ENCODE peak calls at places on chromosomes 7 and 10, in ten cellular contexts. Y, E, V, C, Q, K, P, W, A and G are unnamed samples.

GRCh38 chr7:151798851-151799428 is 78.0 kb downstream of the PRKAG2 start:
- DNase-seq in Y (no peak), E (no peak), V (no peak), C (no peak), Q (no peak), K (peak; percentile 19), P (no peak), W (no peak), A (no peak), G (no peak)

GRCh38 chr10:10824611-10825148 is 193.0 kb upstream of the CELF2 start:
- DNase-seq in Y (peak; percentile 58), E (no peak), V (no peak), C (no peak), Q (no peak), K (peak; percentile 90), P (no peak), W (no peak), A (peak; percentile 93), G (no peak)

GRCh38 chr10:97686301-97686961 is 610 bp downstream of the AVPI1 start:
- DNase-seq in Y (no peak), E (no peak), V (no peak), C (no peak), Q (peak; percentile 54), K (peak; percentile 23), P (peak; percentile 37), W (no peak), A (no peak), G (no peak)

GRCh38 chr10:12214763-12215218 is 18.8 kb downstream of the CDC123 start:
- DNase-seq in Y (peak; percentile 68), E (peak; percentile 61), V (no peak), C (peak; percentile 73), Q (peak; percentile 76), K (peak; percentile 81), P (peak; percentile 56), W (peak; percentile 40), A (peak; percentile 64), G (peak; percentile 13)

GRCh38 chr7:66380285-66380888 is 175.3 kb downstream of the TPST1 start:
- DNase-seq in Y (peak; percentile 55), E (no peak), V (no peak), C (no peak), Q (no peak), K (peak; percentile 74), P (no peak), W (no peak), A (peak; percentile 47), G (peak; percentile 67)

GRCh38 chr10:56522166-56522565 is 161.1 kb upstream of the ZWINT start:
- DNase-seq in Y (no peak), E (no peak), V (no peak), C (no peak), Q (no peak), K (no peak), P (no peak), W (no peak), A (no peak), G (no peak)

GRCh38 chr7:136957391-136957790 is 88.9 kb downstream of the CHRM2 start:
- DNase-seq in Y (peak; percentile 71), E (no peak), V (no peak), C (no peak), Q (no peak), K (peak; percentile 54), P (no peak), W (no peak), A (peak; percentile 43), G (no peak)

GRCh38 chr7:3032256-3032655 is 11.4 kb downstream of the CARD11 start:
- DNase-seq in Y (no peak), E (no peak), V (no peak), C (no peak), Q (no peak), K (no peak), P (no peak), W (no peak), A (no peak), G (no peak)

GRCh38 chr10:18607979-18608378 is 43.4 kb downstream of the NSUN6 start:
- DNase-seq in Y (no peak), E (no peak), V (no peak), C (no peak), Q (no peak), K (peak; percentile 45), P (no peak), W (peak; percentile 36), A (peak; percentile 31), G (peak; percentile 31)

GRCh38 chr7:156050636-156051569 is 238.6 kb upstream of the SHH start:
- DNase-seq in Y (no peak), E (no peak), V (no peak), C (no peak), Q (no peak), K (no peak), P (no peak), W (no peak), A (no peak), G (no peak)

GRCh38 chr7:121404348-121404747 is 8.2 kb upstream of the FAM3C start:
- DNase-seq in Y (no peak), E (no peak), V (no peak), C (no peak), Q (no peak), K (no peak), P (no peak), W (no peak), A (no peak), G (no peak)

GRCh38 chr10:119980956-119981355 is 88.4 kb downstream of the SEC23IP start:
- DNase-seq in Y (no peak), E (no peak), V (no peak), C (no peak), Q (no peak), K (no peak), P (no peak), W (no peak), A (no peak), G (no peak)

GRCh38 chr7:14896461-14896860 is 6.1 kb downstream of the DGKB start:
- DNase-seq in Y (no peak), E (no peak), V (no peak), C (no peak), Q (no peak), K (no peak), P (no peak), W (no peak), A (no peak), G (no peak)

GRCh38 chr7:36648441-36648840 is 75.9 kb downstream of the AOAH start:
- DNase-seq in Y (no peak), E (no peak), V (no peak), C (no peak), Q (no peak), K (peak; percentile 21), P (no peak), W (no peak), A (no peak), G (peak; percentile 72)

GRCh38 chr7:138316421-138317043 is 143.5 kb upstream of the TRIM24 start:
- DNase-seq in Y (no peak), E (no peak), V (no peak), C (no peak), Q (no peak), K (no peak), P (no peak), W (peak; percentile 13), A (no peak), G (no peak)

DNA sequence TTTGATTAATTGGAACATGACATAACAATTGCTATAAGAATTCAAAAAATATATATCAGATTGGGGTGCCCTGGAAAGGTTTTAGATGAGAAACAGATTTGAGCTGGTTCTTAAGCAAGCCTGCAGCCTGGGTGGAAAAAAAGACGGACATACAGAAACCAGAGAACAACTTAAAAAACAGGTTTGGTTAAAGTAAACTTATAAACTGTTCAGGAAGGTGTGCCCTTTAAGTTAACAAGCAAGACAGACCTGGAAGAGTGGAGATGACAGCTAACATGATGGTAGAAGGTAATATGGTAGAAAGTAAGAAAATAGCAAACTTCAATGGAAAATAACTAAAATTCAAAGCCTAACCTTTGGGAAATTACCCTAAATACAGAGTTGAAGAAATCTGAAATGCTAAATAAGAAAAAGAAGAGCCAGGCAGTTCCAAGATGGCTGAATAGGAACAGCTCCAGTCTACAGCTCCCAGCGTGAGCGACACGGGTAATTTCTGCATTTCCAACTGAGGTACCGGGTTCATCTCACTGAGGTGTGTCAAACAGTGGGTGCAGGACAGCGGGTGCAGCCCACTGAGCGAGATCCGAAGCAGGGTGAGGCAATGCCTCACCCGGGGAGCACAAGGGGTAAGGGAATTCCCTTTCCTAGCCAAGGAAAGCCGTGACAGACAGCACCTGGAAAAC is 52.2 kb downstream of the CADPS2 start:
- DNase-seq in Y (no peak), E (no peak), V (no peak), C (no peak), Q (no peak), K (no peak), P (no peak), W (no peak), A (no peak), G (no peak)
- H3K4me2 ChIP-seq in Y (no peak overlapping the region), E (peak overlapping the region; percentile 72), V (peak overlapping the region; percentile 24), C (peak overlapping the region; percentile 74), Q (no peak overlapping the region), K (no peak overlapping the region), P (no peak overlapping the region), W (peak overlapping the region; percentile 56), A (no peak overlapping the region), G (no peak overlapping the region)

GRCh38 chr10:124674768-124675222 is 69.4 kb downstream of the FAM53B start:
- DNase-seq in Y (no peak), E (no peak), V (no peak), C (no peak), Q (no peak), K (no peak), P (no peak), W (no peak), A (no peak), G (no peak)
- H3K4me1 ChIP-seq in Y (peaks cover 10% of the 10 kb centered on the region), E (peaks cover 63% of the 10 kb centered on the region), V (no peaks in the 10 kb centered on the region), C (peaks cover 7% of the 10 kb centered on the region), Q (no peaks in the 10 kb centered on the region), K (no peaks in the 10 kb centered on the region), P (no peaks in the 10 kb centered on the region), W (no peaks in the 10 kb centered on the region), A (peaks cover 13% of the 10 kb centered on the region), G (peaks cover 17% of the 10 kb centered on the region)

DNA sequence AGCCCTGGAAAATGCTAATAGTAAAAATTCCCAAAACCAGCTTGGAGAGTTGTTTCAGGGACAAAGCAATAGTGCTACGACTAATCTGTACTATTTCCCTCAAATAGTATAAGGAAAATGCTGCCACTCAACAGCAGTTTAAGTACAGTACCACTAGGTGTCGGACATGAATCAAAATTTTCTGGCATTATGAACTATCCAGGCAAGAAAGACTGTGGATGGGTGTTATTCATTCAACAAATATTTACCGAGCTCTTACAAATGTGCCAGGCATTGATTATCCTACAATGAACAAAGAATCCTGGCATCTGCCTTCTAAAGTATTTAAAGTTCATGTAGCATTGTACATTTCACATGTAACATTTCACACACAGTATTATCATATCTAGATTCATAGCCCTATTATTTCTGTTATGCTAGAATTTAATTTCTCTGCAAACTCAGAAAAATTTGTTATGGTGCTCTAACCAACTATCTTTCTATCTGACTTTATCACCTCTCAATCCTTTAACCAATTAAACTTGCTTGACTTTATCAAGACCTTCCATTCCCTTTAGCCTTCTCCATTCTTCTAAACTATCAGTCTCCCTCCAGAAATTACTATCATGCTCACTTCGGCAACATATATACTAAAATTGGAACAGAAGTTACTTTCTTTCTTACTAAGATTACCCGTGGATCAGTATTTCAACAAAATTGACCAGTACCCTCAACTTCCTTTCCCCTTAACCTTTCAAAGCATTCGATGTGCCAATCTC is 80.6 kb downstream of the ARHGAP21 start:
- DNase-seq in Y (peak; percentile 76), E (peak; percentile 16), V (no peak), C (peak; percentile 63), Q (peak; percentile 56), K (peak; percentile 90), P (peak; percentile 70), W (peak; percentile 62), A (peak; percentile 88), G (peak; percentile 73)
- H3K27ac ChIP-seq in Y (no peak overlapping the region), E (no peak overlapping the region), V (no peak overlapping the region), C (no peak overlapping the region), Q (no peak overlapping the region), K (peak overlapping the region; percentile 23), P (no peak overlapping the region), W (peak overlapping the region; percentile 34), A (no peak overlapping the region), G (no peak overlapping the region)

GRCh38 chr10:109894516-109894915 is 28.8 kb downstream of the XPNPEP1 start:
- DNase-seq in Y (peak; percentile 36), E (no peak), V (peak; percentile 24), C (no peak), Q (no peak), K (peak; percentile 83), P (no peak), W (no peak), A (peak; percentile 88), G (peak; percentile 89)
- H3K4me2 ChIP-seq in Y (no peak overlapping the region), E (no peak overlapping the region), V (no peak overlapping the region), C (no peak overlapping the region), Q (no peak overlapping the region), K (peak overlapping the region; percentile 43), P (no peak overlapping the region), W (no peak overlapping the region), A (no peak overlapping the region), G (peak overlapping the region; percentile 66)